ENCODE peak calls at places on chromosomes 4 and X, in seven cellular contexts. One of them, this sample, is unnamed.

GRCh38 chrX:30309139-30309571 is at the start of gene NR0B1:
- DNase-seq in OCI-LY7: no peak
- DNase-seq in Karpas-422: no peak
- DNase-seq in CD8-positive, alpha-beta memory T cell: no peak
- DNase-seq in left lung: peak; percentile 46
- DNase-seq in CD4-positive, CD25-positive, alpha-beta regulatory T cell: no peak
- DNase-seq in effector memory CD4-positive, alpha-beta T cell: no peak
- DNase-seq in this sample: no peak

GRCh38 chr4:100657187-100657586 is 139.4 kb upstream of the EMCN start:
- DNase-seq in OCI-LY7: no peak
- DNase-seq in Karpas-422: no peak
- DNase-seq in CD8-positive, alpha-beta memory T cell: no peak
- DNase-seq in left lung: no peak
- DNase-seq in CD4-positive, CD25-positive, alpha-beta regulatory T cell: no peak
- DNase-seq in effector memory CD4-positive, alpha-beta T cell: no peak
- DNase-seq in this sample: no peak

GRCh38 chr4:122775039-122775438 is 42.5 kb downstream of the BBS12 start:
- DNase-seq in OCI-LY7: no peak
- DNase-seq in Karpas-422: no peak
- DNase-seq in CD8-positive, alpha-beta memory T cell: no peak
- DNase-seq in left lung: no peak
- DNase-seq in CD4-positive, CD25-positive, alpha-beta regulatory T cell: no peak
- DNase-seq in effector memory CD4-positive, alpha-beta T cell: no peak
- DNase-seq in this sample: no peak

GRCh38 chr4:1714303-1715001 is 2.3 kb upstream of the SLBP start:
- DNase-seq in OCI-LY7: peak; percentile 77
- DNase-seq in Karpas-422: peak; percentile 74
- DNase-seq in CD8-positive, alpha-beta memory T cell: no peak
- DNase-seq in left lung: no peak
- DNase-seq in CD4-positive, CD25-positive, alpha-beta regulatory T cell: no peak
- DNase-seq in effector memory CD4-positive, alpha-beta T cell: no peak
- DNase-seq in this sample: no peak

GRCh38 chr4:41692717-41693345 is 55.7 kb downstream of the PHOX2B start:
- DNase-seq in OCI-LY7: peak; percentile 48
- DNase-seq in Karpas-422: peak; percentile 86
- DNase-seq in CD8-positive, alpha-beta memory T cell: no peak
- DNase-seq in left lung: no peak
- DNase-seq in CD4-positive, CD25-positive, alpha-beta regulatory T cell: no peak
- DNase-seq in effector memory CD4-positive, alpha-beta T cell: no peak
- DNase-seq in this sample: no peak

GRCh38 chr4:83389037-83389755 is 54.5 kb upstream of the HPSE start:
- DNase-seq in OCI-LY7: peak; percentile 33
- DNase-seq in Karpas-422: peak; percentile 65
- DNase-seq in CD8-positive, alpha-beta memory T cell: no peak
- DNase-seq in left lung: no peak
- DNase-seq in CD4-positive, CD25-positive, alpha-beta regulatory T cell: no peak
- DNase-seq in effector memory CD4-positive, alpha-beta T cell: no peak
- DNase-seq in this sample: no peak

GRCh38 chr4:165583341-165583740 is 204.5 kb downstream of the CPE start:
- DNase-seq in OCI-LY7: no peak
- DNase-seq in Karpas-422: no peak
- DNase-seq in CD8-positive, alpha-beta memory T cell: no peak
- DNase-seq in left lung: no peak
- DNase-seq in CD4-positive, CD25-positive, alpha-beta regulatory T cell: no peak
- DNase-seq in effector memory CD4-positive, alpha-beta T cell: no peak
- DNase-seq in this sample: no peak

GRCh38 chr4:78565971-78566372 is 14.4 kb downstream of the ANXA3 start:
- DNase-seq in OCI-LY7: no peak
- DNase-seq in Karpas-422: no peak
- DNase-seq in CD8-positive, alpha-beta memory T cell: no peak
- DNase-seq in left lung: no peak
- DNase-seq in CD4-positive, CD25-positive, alpha-beta regulatory T cell: no peak
- DNase-seq in effector memory CD4-positive, alpha-beta T cell: no peak
- DNase-seq in this sample: no peak

GRCh38 chr4:108628411-108628810 is 8.0 kb downstream of the RPL34 start:
- DNase-seq in OCI-LY7: no peak
- DNase-seq in Karpas-422: no peak
- DNase-seq in CD8-positive, alpha-beta memory T cell: no peak
- DNase-seq in left lung: no peak
- DNase-seq in CD4-positive, CD25-positive, alpha-beta regulatory T cell: no peak
- DNase-seq in effector memory CD4-positive, alpha-beta T cell: no peak
- DNase-seq in this sample: no peak

GRCh38 chr4:101833455-101833854 is 42.9 kb downstream of the BANK1 start:
- DNase-seq in OCI-LY7: no peak
- DNase-seq in Karpas-422: no peak
- DNase-seq in CD8-positive, alpha-beta memory T cell: no peak
- DNase-seq in left lung: no peak
- DNase-seq in CD4-positive, CD25-positive, alpha-beta regulatory T cell: no peak
- DNase-seq in effector memory CD4-positive, alpha-beta T cell: no peak
- DNase-seq in this sample: no peak

GRCh38 chr4:1565598-1566295 is 118.4 kb downstream of the FAM53A start:
- DNase-seq in OCI-LY7: no peak
- DNase-seq in Karpas-422: no peak
- DNase-seq in CD8-positive, alpha-beta memory T cell: no peak
- DNase-seq in left lung: peak; percentile 56
- DNase-seq in CD4-positive, CD25-positive, alpha-beta regulatory T cell: no peak
- DNase-seq in effector memory CD4-positive, alpha-beta T cell: no peak
- DNase-seq in this sample: no peak

GRCh38 chrX:144275403-144275802 is 391.5 kb downstream of the UBE2NL start:
- DNase-seq in OCI-LY7: no peak
- DNase-seq in Karpas-422: no peak
- DNase-seq in CD8-positive, alpha-beta memory T cell: no peak
- DNase-seq in left lung: no peak
- DNase-seq in CD4-positive, CD25-positive, alpha-beta regulatory T cell: no peak
- DNase-seq in effector memory CD4-positive, alpha-beta T cell: no peak
- DNase-seq in this sample: no peak

GRCh38 chr4:121256346-121256745 is 92.2 kb upstream of the TNIP3 start:
- DNase-seq in OCI-LY7: no peak
- DNase-seq in Karpas-422: no peak
- DNase-seq in CD8-positive, alpha-beta memory T cell: peak; percentile 71
- DNase-seq in left lung: no peak
- DNase-seq in CD4-positive, CD25-positive, alpha-beta regulatory T cell: peak; percentile 42
- DNase-seq in effector memory CD4-positive, alpha-beta T cell: peak; percentile 10
- DNase-seq in this sample: no peak

GRCh38 chrX:41655101-41655500 is 33.7 kb upstream of the GPR34 start:
- DNase-seq in OCI-LY7: no peak
- DNase-seq in Karpas-422: no peak
- DNase-seq in CD8-positive, alpha-beta memory T cell: no peak
- DNase-seq in left lung: no peak
- DNase-seq in CD4-positive, CD25-positive, alpha-beta regulatory T cell: no peak
- DNase-seq in effector memory CD4-positive, alpha-beta T cell: no peak
- DNase-seq in this sample: no peak

GRCh38 chr4:126604273-126604867 is 1028.4 kb upstream of the INTU start:
- DNase-seq in OCI-LY7: peak; percentile 19
- DNase-seq in Karpas-422: peak; percentile 61
- DNase-seq in CD8-positive, alpha-beta memory T cell: no peak
- DNase-seq in left lung: no peak
- DNase-seq in CD4-positive, CD25-positive, alpha-beta regulatory T cell: no peak
- DNase-seq in effector memory CD4-positive, alpha-beta T cell: no peak
- DNase-seq in this sample: no peak

GRCh38 chrX:13689519-13690211 is 737 bp downstream of the RAB9A start:
- DNase-seq in OCI-LY7: peak; percentile 21
- DNase-seq in Karpas-422: peak; percentile 54
- DNase-seq in CD8-positive, alpha-beta memory T cell: no peak
- DNase-seq in left lung: no peak
- DNase-seq in CD4-positive, CD25-positive, alpha-beta regulatory T cell: no peak
- DNase-seq in effector memory CD4-positive, alpha-beta T cell: no peak
- DNase-seq in this sample: no peak

GRCh38 chr4:79852305-79852730 is 220.7 kb downstream of the ANTXR2 start:
- DNase-seq in OCI-LY7: no peak
- DNase-seq in Karpas-422: no peak
- DNase-seq in CD8-positive, alpha-beta memory T cell: no peak
- DNase-seq in left lung: no peak
- DNase-seq in CD4-positive, CD25-positive, alpha-beta regulatory T cell: no peak
- DNase-seq in effector memory CD4-positive, alpha-beta T cell: no peak
- DNase-seq in this sample: no peak

GRCh38 chrX:9935436-9935835 is 31.7 kb upstream of the CLDN34 start:
- DNase-seq in OCI-LY7: no peak
- DNase-seq in Karpas-422: no peak
- DNase-seq in CD8-positive, alpha-beta memory T cell: no peak
- DNase-seq in left lung: no peak
- DNase-seq in CD4-positive, CD25-positive, alpha-beta regulatory T cell: no peak
- DNase-seq in effector memory CD4-positive, alpha-beta T cell: no peak
- DNase-seq in this sample: no peak

GRCh38 chrX:42497356-42497755 is 280.6 kb downstream of the PPP1R2C start:
- DNase-seq in OCI-LY7: no peak
- DNase-seq in Karpas-422: no peak
- DNase-seq in CD8-positive, alpha-beta memory T cell: no peak
- DNase-seq in left lung: no peak
- DNase-seq in CD4-positive, CD25-positive, alpha-beta regulatory T cell: no peak
- DNase-seq in effector memory CD4-positive, alpha-beta T cell: no peak
- DNase-seq in this sample: no peak

GRCh38 chrX:146449243-146449642 is 360.3 kb upstream of the CXorf51B start:
- DNase-seq in OCI-LY7: no peak
- DNase-seq in Karpas-422: no peak
- DNase-seq in CD8-positive, alpha-beta memory T cell: no peak
- DNase-seq in left lung: no peak
- DNase-seq in CD4-positive, CD25-positive, alpha-beta regulatory T cell: no peak
- DNase-seq in effector memory CD4-positive, alpha-beta T cell: no peak
- DNase-seq in this sample: no peak
- H3K9me3 ChIP-seq in OCI-LY7: no peaks in the 10 kb centered on the region
- H3K9me3 ChIP-seq in Karpas-422: peaks cover 21% of the 10 kb centered on the region
- H3K9me3 ChIP-seq in CD8-positive, alpha-beta memory T cell: no peaks in the 10 kb centered on the region
- H3K9me3 ChIP-seq in left lung: no peaks in the 10 kb centered on the region
- H3K9me3 ChIP-seq in CD4-positive, CD25-positive, alpha-beta regulatory T cell: no peaks in the 10 kb centered on the region
- H3K9me3 ChIP-seq in effector memory CD4-positive, alpha-beta T cell: no peaks in the 10 kb centered on the region
- H3K9me3 ChIP-seq in this sample: no peaks in the 10 kb centered on the region

GRCh38 chrX:2383144-2383543 is 117.6 kb downstream of the DHRSX start:
- DNase-seq in OCI-LY7: no peak
- DNase-seq in Karpas-422: no peak
- DNase-seq in CD8-positive, alpha-beta memory T cell: no peak
- DNase-seq in left lung: no peak
- DNase-seq in CD4-positive, CD25-positive, alpha-beta regulatory T cell: no peak
- DNase-seq in effector memory CD4-positive, alpha-beta T cell: no peak
- DNase-seq in this sample: no peak

GRCh38 chrX:2387614-2388239 is 113.0 kb downstream of the DHRSX start:
- DNase-seq in OCI-LY7: no peak
- DNase-seq in Karpas-422: no peak
- DNase-seq in CD8-positive, alpha-beta memory T cell: no peak
- DNase-seq in left lung: no peak
- DNase-seq in CD4-positive, CD25-positive, alpha-beta regulatory T cell: no peak
- DNase-seq in effector memory CD4-positive, alpha-beta T cell: no peak
- DNase-seq in this sample: no peak

GRCh38 chrX:2385224-2385623 is 115.6 kb downstream of the DHRSX start:
- DNase-seq in OCI-LY7: no peak
- DNase-seq in Karpas-422: no peak
- DNase-seq in CD8-positive, alpha-beta memory T cell: no peak
- DNase-seq in left lung: no peak
- DNase-seq in CD4-positive, CD25-positive, alpha-beta regulatory T cell: no peak
- DNase-seq in effector memory CD4-positive, alpha-beta T cell: no peak
- DNase-seq in this sample: no peak

GRCh38 chrX:2383735-2384134 is 117.0 kb downstream of the DHRSX start:
- DNase-seq in OCI-LY7: no peak
- DNase-seq in Karpas-422: no peak
- DNase-seq in CD8-positive, alpha-beta memory T cell: no peak
- DNase-seq in left lung: no peak
- DNase-seq in CD4-positive, CD25-positive, alpha-beta regulatory T cell: no peak
- DNase-seq in effector memory CD4-positive, alpha-beta T cell: no peak
- DNase-seq in this sample: no peak

GRCh38 chrX:2384486-2384885 is 116.3 kb downstream of the DHRSX start:
- DNase-seq in OCI-LY7: no peak
- DNase-seq in Karpas-422: no peak
- DNase-seq in CD8-positive, alpha-beta memory T cell: no peak
- DNase-seq in left lung: no peak
- DNase-seq in CD4-positive, CD25-positive, alpha-beta regulatory T cell: no peak
- DNase-seq in effector memory CD4-positive, alpha-beta T cell: no peak
- DNase-seq in this sample: no peak
- H3K9me3 ChIP-seq in OCI-LY7: no peaks in the 10 kb centered on the region
- H3K9me3 ChIP-seq in Karpas-422: no peaks in the 10 kb centered on the region
- H3K9me3 ChIP-seq in CD8-positive, alpha-beta memory T cell: no peaks in the 10 kb centered on the region
- H3K9me3 ChIP-seq in left lung: no peaks in the 10 kb centered on the region
- H3K9me3 ChIP-seq in CD4-positive, CD25-positive, alpha-beta regulatory T cell: no peaks in the 10 kb centered on the region
- H3K9me3 ChIP-seq in effector memory CD4-positive, alpha-beta T cell: no peaks in the 10 kb centered on the region
- H3K9me3 ChIP-seq in this sample: no peaks in the 10 kb centered on the region

GRCh38 chr4:53173576-53173975 is 192.3 kb downstream of the SCFD2 start:
- DNase-seq in OCI-LY7: no peak
- DNase-seq in Karpas-422: no peak
- DNase-seq in CD8-positive, alpha-beta memory T cell: no peak
- DNase-seq in left lung: no peak
- DNase-seq in CD4-positive, CD25-positive, alpha-beta regulatory T cell: no peak
- DNase-seq in effector memory CD4-positive, alpha-beta T cell: no peak
- DNase-seq in this sample: no peak

GRCh38 chr4:53171797-53172196 is 194.1 kb downstream of the SCFD2 start:
- DNase-seq in OCI-LY7: no peak
- DNase-seq in Karpas-422: no peak
- DNase-seq in CD8-positive, alpha-beta memory T cell: no peak
- DNase-seq in left lung: no peak
- DNase-seq in CD4-positive, CD25-positive, alpha-beta regulatory T cell: no peak
- DNase-seq in effector memory CD4-positive, alpha-beta T cell: no peak
- DNase-seq in this sample: no peak

GRCh38 chr4:53174824-53175223 is 191.0 kb downstream of the SCFD2 start:
- DNase-seq in OCI-LY7: no peak
- DNase-seq in Karpas-422: no peak
- DNase-seq in CD8-positive, alpha-beta memory T cell: no peak
- DNase-seq in left lung: no peak
- DNase-seq in CD4-positive, CD25-positive, alpha-beta regulatory T cell: no peak
- DNase-seq in effector memory CD4-positive, alpha-beta T cell: no peak
- DNase-seq in this sample: no peak

GRCh38 chr4:53169695-53170617 is 195.9 kb downstream of the SCFD2 start:
- DNase-seq in OCI-LY7: no peak
- DNase-seq in Karpas-422: no peak
- DNase-seq in CD8-positive, alpha-beta memory T cell: no peak
- DNase-seq in left lung: no peak
- DNase-seq in CD4-positive, CD25-positive, alpha-beta regulatory T cell: no peak
- DNase-seq in effector memory CD4-positive, alpha-beta T cell: no peak
- DNase-seq in this sample: no peak

GRCh38 chr4:53175640-53176039 is 190.2 kb downstream of the SCFD2 start:
- DNase-seq in OCI-LY7: no peak
- DNase-seq in Karpas-422: no peak
- DNase-seq in CD8-positive, alpha-beta memory T cell: no peak
- DNase-seq in left lung: no peak
- DNase-seq in CD4-positive, CD25-positive, alpha-beta regulatory T cell: no peak
- DNase-seq in effector memory CD4-positive, alpha-beta T cell: no peak
- DNase-seq in this sample: no peak
- H3K9me3 ChIP-seq in OCI-LY7: no peaks in the 10 kb centered on the region
- H3K9me3 ChIP-seq in Karpas-422: no peaks in the 10 kb centered on the region
- H3K9me3 ChIP-seq in CD8-positive, alpha-beta memory T cell: no peaks in the 10 kb centered on the region
- H3K9me3 ChIP-seq in left lung: peaks cover 21% of the 10 kb centered on the region
- H3K9me3 ChIP-seq in CD4-positive, CD25-positive, alpha-beta regulatory T cell: peaks cover 4% of the 10 kb centered on the region
- H3K9me3 ChIP-seq in effector memory CD4-positive, alpha-beta T cell: no peaks in the 10 kb centered on the region
- H3K9me3 ChIP-seq in this sample: no peaks in the 10 kb centered on the region

DNA sequence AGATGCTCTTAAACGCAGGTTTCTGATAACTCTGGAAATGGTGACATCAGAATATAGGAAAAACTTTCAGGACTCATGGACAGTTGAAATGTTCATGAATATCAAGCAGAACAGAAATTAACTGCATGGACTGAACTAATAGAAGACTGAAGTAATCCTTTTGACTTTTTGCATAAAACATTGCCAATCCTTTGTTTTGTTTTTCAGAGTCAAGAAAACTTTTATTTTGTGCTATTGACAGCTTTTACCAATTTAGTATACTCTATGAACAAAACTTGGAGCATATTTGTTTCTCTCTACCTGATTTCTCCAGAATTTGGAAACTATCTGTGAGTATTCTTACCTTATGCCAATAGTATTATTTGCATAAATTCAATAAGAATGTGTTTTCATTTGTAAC is 61.2 kb upstream of the HMX1 start:
- DNase-seq in OCI-LY7: peak; percentile 5
- DNase-seq in Karpas-422: no peak
- DNase-seq in CD8-positive, alpha-beta memory T cell: no peak
- DNase-seq in left lung: no peak
- DNase-seq in CD4-positive, CD25-positive, alpha-beta regulatory T cell: no peak
- DNase-seq in effector memory CD4-positive, alpha-beta T cell: no peak
- DNase-seq in this sample: no peak
- H3K9me3 ChIP-seq in OCI-LY7: peaks cover 13% of the 10 kb centered on the region
- H3K9me3 ChIP-seq in Karpas-422: no peaks in the 10 kb centered on the region
- H3K9me3 ChIP-seq in CD8-positive, alpha-beta memory T cell: no peaks in the 10 kb centered on the region
- H3K9me3 ChIP-seq in left lung: peaks cover 12% of the 10 kb centered on the region
- H3K9me3 ChIP-seq in CD4-positive, CD25-positive, alpha-beta regulatory T cell: peaks cover 4% of the 10 kb centered on the region
- H3K9me3 ChIP-seq in effector memory CD4-positive, alpha-beta T cell: no peaks in the 10 kb centered on the region
- H3K9me3 ChIP-seq in this sample: no peaks in the 10 kb centered on the region

This sample was measured in T-helper 17 cell.